ENCODE peak calls at places on chromosomes 3 and 15, in seven cellular contexts. W is hepatocyte, A is cardiac muscle cell, M is SJSA1, T is K562, B is A673, C is GM06990. Q is an unnamed sample.

GRCh38 chr3:13484861-13485590 is 4.9 kb downstream of the HDAC11 start:
- DNase-seq in M (no peak), W (peak), C (no peak), B (no peak), A (peak), T (peak), Q (no peak)

GRCh38 chr3:15611018-15611417 is 9.5 kb downstream of the BTD start:
- DNase-seq in C (no peak), W (no peak), B (no peak), T (no peak), A (no peak), M (no peak), Q (no peak)

GRCh38 chr3:127417709-127418559 is 130.1 kb upstream of the PRR20G start:
- DNase-seq in T (no peak), W (no peak), C (no peak), M (no peak), A (no peak), B (no peak), Q (no peak)

GRCh38 chr15:74620636-74621545 is 5.3 kb downstream of the CLK3 start:
- DNase-seq in M (peak), T (peak), B (peak), W (peak), C (peak), A (peak), Q (no peak)

GRCh38 chr15:28933710-28934445 is 48.1 kb downstream of the APBA2 start:
- DNase-seq in C (no peak), B (no peak), A (no peak), M (no peak), W (no peak), T (peak), Q (no peak)

GRCh38 chr3:65473746-65474145 is 565.0 kb downstream of the MAGI1 start:
- DNase-seq in A (no peak), T (no peak), C (no peak), W (no peak), M (no peak), B (peak), Q (no peak)

GRCh38 chr3:22474706-22475470 is 723.9 kb upstream of the ZNF385D start:
- DNase-seq in T (no peak), W (no peak), A (no peak), B (no peak), C (no peak), M (peak), Q (peak)

GRCh38 chr15:34206016-34206415 is 3.9 kb downstream of the KATNBL1 start:
- DNase-seq in B (no peak), W (no peak), T (no peak), C (no peak), M (no peak), A (no peak), Q (no peak)

GRCh38 chr3:39920271-39920670 is 110.9 kb downstream of the MYRIP start:
- DNase-seq in M (no peak), A (no peak), B (no peak), T (no peak), C (no peak), W (no peak), Q (no peak)

GRCh38 chr3:47425383-47425778 is 44.6 kb downstream of the PTPN23 start:
- DNase-seq in W (no peak), T (no peak), A (no peak), M (no peak), B (no peak), C (no peak), Q (no peak)

GRCh38 chr3:13023251-13024055 is 49.8 kb downstream of the IQSEC1 start:
- DNase-seq in T (no peak), M (no peak), B (no peak), W (no peak), C (peak), A (no peak), Q (no peak)

GRCh38 chr3:71064288-71064975 is 519.1 kb downstream of the FOXP1 start:
- DNase-seq in B (peak), W (no peak), A (peak), M (peak), C (no peak), T (peak), Q (no peak)

GRCh38 chr3:181755959-181756358 is 44.2 kb downstream of the SOX2 start:
- DNase-seq in C (no peak), W (no peak), M (peak), B (no peak), T (no peak), A (no peak), Q (peak)

GRCh38 chr15:90315276-90315982 is 36.7 kb upstream of the ZNF774 start:
- DNase-seq in T (no peak), A (no peak), C (no peak), M (no peak), W (peak), B (no peak), Q (peak)

GRCh38 chr3:82294609-82295008 is 533.2 kb upstream of the GBE1 start:
- DNase-seq in W (no peak), C (peak), B (no peak), M (no peak), T (no peak), A (no peak), Q (no peak)

GRCh38 chr15:24678485-24678884 is 2.9 kb downstream of the NPAP1 start:
- DNase-seq in W (no peak), T (no peak), A (no peak), B (no peak), C (no peak), M (no peak), Q (no peak)

GRCh38 chr3:36911990-36912804 is 32.7 kb downstream of the TRANK1 start:
- DNase-seq in M (peak), B (no peak), T (no peak), C (peak), W (peak), A (no peak), Q (peak)

GRCh38 chr3:115086379-115086778 is 60.7 kb downstream of the ZBTB20 start:
- DNase-seq in A (no peak), B (no peak), W (no peak), C (no peak), T (no peak), M (no peak), Q (no peak)

GRCh38 chr3:115081444-115081843 is 65.6 kb downstream of the ZBTB20 start:
- DNase-seq in A (no peak), W (no peak), M (no peak), C (no peak), B (no peak), T (no peak), Q (no peak)

GRCh38 chr3:115084686-115085085 is 62.4 kb downstream of the ZBTB20 start:
- DNase-seq in T (no peak), B (no peak), W (no peak), A (no peak), C (no peak), M (no peak), Q (no peak)

GRCh38 chr3:115087512-115087911 is 59.6 kb downstream of the ZBTB20 start:
- DNase-seq in A (no peak), T (no peak), C (no peak), B (no peak), W (no peak), M (no peak), Q (no peak)

GRCh38 chr3:115085197-115085865 is 61.8 kb downstream of the ZBTB20 start:
- DNase-seq in B (peak), T (no peak), W (no peak), M (no peak), A (peak), C (no peak), Q (no peak)
- H3K4me3 ChIP-seq in B (no peak), T (no peak), W (no peak), M (no peak), A (no peak), C (no peak), Q (no peak)

GRCh38 chr3:122609798-122610559 is 32.5 kb downstream of the PARP15 start:
- DNase-seq in C (peak), T (no peak), B (peak), A (no peak), M (peak), W (no peak), Q (peak)
- H3K4me3 ChIP-seq in C (peak), T (no peak), B (no peak), A (no peak), M (no peak), W (no peak), Q (no peak)

GRCh38 chr3:133987933-133988484 is 41.7 kb downstream of the SLCO2A1 start:
- DNase-seq in M (no peak), W (no peak), C (no peak), B (no peak), T (no peak), A (no peak), Q (no peak)
- H3K4me3 ChIP-seq in M (no peak), W (no peak), C (no peak), B (no peak), T (no peak), A (no peak), Q (no peak)

DNA sequence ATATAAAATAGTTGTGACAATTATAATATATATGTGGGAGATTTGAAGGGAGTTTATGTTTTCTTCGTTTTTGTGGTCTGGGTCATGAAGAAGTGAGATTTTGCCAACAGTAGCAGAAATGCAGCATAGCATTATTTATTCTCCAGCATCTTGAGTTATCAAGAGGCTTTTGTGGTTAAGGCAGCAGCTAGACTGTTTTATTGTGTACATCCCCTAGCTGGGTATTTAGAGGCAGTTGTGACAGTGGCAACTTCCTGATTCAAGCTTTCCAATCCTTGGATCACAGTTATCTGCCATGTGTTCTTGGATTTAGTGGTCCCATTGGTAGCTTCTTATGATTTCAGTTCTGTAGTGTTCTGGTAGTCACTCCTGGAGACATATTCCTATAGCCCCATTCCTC is 29.0 kb downstream of the ARIH1 start:
- DNase-seq in B (no peak), A (no peak), T (no peak), M (peak), W (no peak), C (no peak), Q (no peak)
- H3K4me3 ChIP-seq in B (no peak), A (no peak), T (no peak), M (no peak), W (no peak), C (no peak), Q (no peak)

GRCh38 chr15:55234800-55235104 is 38.0 kb upstream of the RSL24D1 start:
- DNase-seq in C (no peak), W (no peak), T (no peak), M (no peak), B (no peak), A (no peak), Q (no peak)
- H3K4me3 ChIP-seq in C (no peak), W (no peak), T (no peak), M (no peak), B (no peak), A (no peak), Q (no peak)

GRCh38 chr3:196645091-196645490 is 5.6 kb downstream of the NRROS start:
- DNase-seq in M (no peak), C (no peak), A (no peak), T (no peak), B (no peak), W (no peak), Q (no peak)

GRCh38 chr3:196643761-196644160 is 4.3 kb downstream of the NRROS start:
- DNase-seq in M (no peak), W (no peak), B (no peak), C (no peak), A (no peak), T (no peak), Q (no peak)

GRCh38 chr3:196641278-196642058 is 2.0 kb downstream of the NRROS start:
- DNase-seq in C (peak), T (no peak), A (no peak), B (no peak), M (no peak), W (no peak), Q (no peak)

GRCh38 chr3:196640501-196640968 is 1.0 kb downstream of the NRROS start:
- DNase-seq in M (no peak), B (no peak), A (no peak), T (no peak), C (peak), W (no peak), Q (no peak)

DNA sequence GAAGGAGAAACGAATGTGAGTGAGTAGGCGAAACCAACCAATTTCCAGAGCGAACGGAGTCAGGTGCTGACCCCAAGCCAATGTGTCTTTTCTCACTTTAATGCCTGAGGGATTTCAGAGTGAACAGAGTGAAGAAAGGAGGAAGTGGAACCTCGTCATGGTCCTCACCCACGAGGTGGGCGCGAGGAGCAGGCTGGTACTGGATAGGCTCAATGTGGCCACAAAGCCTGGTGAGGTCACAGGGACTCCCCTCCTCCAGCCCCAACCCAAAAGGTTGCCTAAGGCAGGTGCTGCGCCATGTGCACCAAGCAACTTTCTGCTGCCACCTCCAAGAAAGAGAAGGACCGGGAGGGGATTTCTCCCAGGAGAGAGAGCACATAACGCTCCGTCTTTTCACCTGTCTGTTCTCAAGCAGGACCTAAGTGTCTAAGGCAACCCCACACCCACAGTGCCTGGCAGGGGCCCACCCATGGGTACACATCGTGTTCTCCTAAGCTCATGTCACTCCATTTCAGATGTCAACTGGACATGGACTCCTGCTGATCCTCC is 3.8 kb downstream of the NRROS start:
- DNase-seq in M (no peak), W (no peak), T (no peak), A (no peak), C (peak), B (no peak), Q (no peak)
- H3K4me3 ChIP-seq in M (no peak), W (no peak), T (no peak), A (no peak), C (no peak), B (no peak), Q (no peak)

DNA sequence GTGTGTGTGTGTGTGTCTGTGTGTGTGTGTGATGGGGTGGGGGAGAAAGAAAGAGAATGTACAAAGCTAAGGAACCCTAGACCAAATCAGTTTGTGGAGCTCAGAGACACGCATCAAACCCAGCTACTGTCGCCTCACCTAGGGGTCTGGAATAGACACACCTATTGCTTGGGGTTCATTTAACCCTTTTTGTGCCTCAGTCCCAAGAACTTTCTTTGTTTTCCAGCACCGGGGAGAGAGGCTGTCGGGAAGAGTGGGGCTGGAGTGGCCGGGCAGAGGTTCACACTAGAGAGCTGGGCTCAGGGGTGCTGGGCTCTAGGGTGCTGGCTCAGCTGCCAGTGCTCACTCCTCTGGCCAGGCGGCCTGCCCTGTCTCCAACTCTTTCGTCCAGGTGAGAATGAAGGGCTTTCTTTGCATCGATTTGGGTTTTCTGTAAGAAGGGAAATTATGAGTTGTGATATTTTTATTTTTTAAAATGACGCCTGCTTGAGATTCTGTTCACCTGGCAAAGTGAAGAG is 221.5 kb downstream of the MEIS2 start:
- DNase-seq in C (no peak), A (no peak), W (no peak), M (no peak), T (no peak), B (no peak), Q (no peak)
- H3K4me3 ChIP-seq in C (no peak), A (peak), W (no peak), M (no peak), T (no peak), B (no peak), Q (no peak)

GRCh38 chr3:10954740-10955139 is 37.8 kb upstream of the SLC6A1 start:
- DNase-seq in W (no peak), C (no peak), M (no peak), T (no peak), B (no peak), A (no peak), Q (no peak)

GRCh38 chr3:10955694-10956453 is 36.7 kb upstream of the SLC6A1 start:
- DNase-seq in M (no peak), A (no peak), W (no peak), C (no peak), T (no peak), B (no peak), Q (peak)

GRCh38 chr3:10957976-10958749 is 34.4 kb upstream of the SLC6A1 start:
- DNase-seq in B (peak), M (no peak), A (peak), W (no peak), T (no peak), C (no peak), Q (no peak)

GRCh38 chr3:10956531-10956930 is 36.0 kb upstream of the SLC6A1 start:
- DNase-seq in W (no peak), B (no peak), M (no peak), A (no peak), T (no peak), C (no peak), Q (no peak)

DNA sequence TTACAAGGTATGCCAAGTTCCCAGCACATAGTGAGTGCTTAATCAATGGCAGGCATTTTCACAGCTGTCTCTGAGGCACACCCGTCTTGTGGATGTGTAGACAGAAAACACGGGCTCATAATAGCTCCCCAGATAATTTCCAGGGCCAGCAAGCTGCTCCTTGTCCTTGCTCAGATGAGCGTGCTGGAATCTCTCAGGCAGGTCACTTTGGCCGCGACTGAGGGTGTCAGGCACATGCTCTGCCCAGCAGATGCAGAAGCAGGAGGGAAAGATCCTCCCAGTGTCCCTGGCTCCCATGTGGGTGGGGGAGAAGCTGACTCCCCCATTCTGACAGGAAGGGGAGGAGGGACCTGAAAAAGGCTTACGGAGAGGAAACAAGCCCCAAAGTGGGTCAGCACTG is 35.6 kb upstream of the SLC6A1 start:
- DNase-seq in T (no peak), A (peak), C (no peak), B (no peak), W (no peak), M (no peak), Q (no peak)
- H3K4me3 ChIP-seq in T (no peak), A (no peak), C (no peak), B (no peak), W (no peak), M (no peak), Q (no peak)

GRCh38 chr3:98875535-98875934 is 26.0 kb downstream of the DCBLD2 start:
- DNase-seq in M (no peak), A (peak), B (no peak), C (no peak), W (no peak), T (peak), Q (no peak)

GRCh38 chr3:98874602-98875249 is 26.8 kb downstream of the DCBLD2 start:
- DNase-seq in W (no peak), T (no peak), C (no peak), A (no peak), B (no peak), M (no peak), Q (no peak)

GRCh38 chr3:98877132-98877531 is 24.4 kb downstream of the DCBLD2 start:
- DNase-seq in M (no peak), A (no peak), T (no peak), B (no peak), C (peak), W (no peak), Q (no peak)
- H3K4me3 ChIP-seq in M (no peak), A (no peak), T (no peak), B (no peak), C (no peak), W (peak), Q (no peak)

GRCh38 chr3:106004841-106005240 is 136.0 kb upstream of the CBLB start:
- DNase-seq in A (no peak), W (no peak), T (no peak), C (no peak), B (no peak), M (no peak), Q (no peak)
- H3K4me3 ChIP-seq in A (no peak), W (no peak), T (no peak), C (no peak), B (no peak), M (no peak), Q (no peak)